ENCODE peak calls at places on chromosomes 6 and 20, in seven cellular contexts. One of them, this sample, is unnamed.
A peak's percentile ranks its signal among the peaks of the same experiment; 100 is the strongest.

GRCh38 chr20:37911838-37912273 is 8.9 kb downstream of the VSTM2L start:
- DNase-seq in PC-9: no peak
- DNase-seq in ovary: no peak
- DNase-seq in cardiac muscle cell: peak; percentile 64
- DNase-seq in adrenal gland: no peak
- DNase-seq in caudate nucleus: no peak
- DNase-seq in OCI-LY7: no peak
- DNase-seq in this sample: no peak

GRCh38 chr6:92124126-92124525 is 1295.2 kb downstream of the EPHA7 start:
- DNase-seq in adrenal gland: no peak
- DNase-seq in PC-9: no peak
- DNase-seq in OCI-LY7: no peak
- DNase-seq in caudate nucleus: no peak
- DNase-seq in ovary: no peak
- DNase-seq in cardiac muscle cell: peak; percentile 16
- DNase-seq in this sample: peak; percentile 55

GRCh38 chr6:150880336-150880735 is 14.8 kb downstream of the MTHFD1L start:
- DNase-seq in adrenal gland: no peak
- DNase-seq in OCI-LY7: no peak
- DNase-seq in ovary: no peak
- DNase-seq in cardiac muscle cell: no peak
- DNase-seq in PC-9: no peak
- DNase-seq in caudate nucleus: no peak
- DNase-seq in this sample: no peak

GRCh38 chr20:38631155-38632022 is 29.8 kb downstream of the ARHGAP40 start:
- DNase-seq in caudate nucleus: no peak
- DNase-seq in PC-9: peak; percentile 28
- DNase-seq in adrenal gland: no peak
- DNase-seq in cardiac muscle cell: peak; percentile 41
- DNase-seq in OCI-LY7: no peak
- DNase-seq in ovary: no peak
- DNase-seq in this sample: no peak

GRCh38 chr6:150987371-150987828 is 121.9 kb downstream of the MTHFD1L start:
- DNase-seq in PC-9: no peak
- DNase-seq in OCI-LY7: no peak
- DNase-seq in cardiac muscle cell: no peak
- DNase-seq in ovary: no peak
- DNase-seq in adrenal gland: no peak
- DNase-seq in caudate nucleus: no peak
- DNase-seq in this sample: no peak

GRCh38 chr6:38187285-38187684 is 367.8 kb downstream of the ZFAND3 start:
- DNase-seq in caudate nucleus: no peak
- DNase-seq in adrenal gland: no peak
- DNase-seq in ovary: no peak
- DNase-seq in PC-9: no peak
- DNase-seq in cardiac muscle cell: no peak
- DNase-seq in OCI-LY7: no peak
- DNase-seq in this sample: no peak

GRCh38 chr6:11538799-11539468 is 1.4 kb downstream of the TMEM170B start:
- DNase-seq in adrenal gland: no peak
- DNase-seq in cardiac muscle cell: no peak
- DNase-seq in caudate nucleus: no peak
- DNase-seq in ovary: no peak
- DNase-seq in OCI-LY7: peak; percentile 11
- DNase-seq in PC-9: no peak
- DNase-seq in this sample: no peak

GRCh38 chr6:132673376-132674094 is 14.6 kb upstream of the TAAR1 start:
- DNase-seq in cardiac muscle cell: peak; percentile 47
- DNase-seq in caudate nucleus: no peak
- DNase-seq in OCI-LY7: no peak
- DNase-seq in ovary: no peak
- DNase-seq in adrenal gland: no peak
- DNase-seq in PC-9: no peak
- DNase-seq in this sample: no peak

GRCh38 chr20:62503414-62504178 is 27.8 kb upstream of the GATA5 start:
- DNase-seq in PC-9: no peak
- DNase-seq in ovary: no peak
- DNase-seq in cardiac muscle cell: no peak
- DNase-seq in caudate nucleus: no peak
- DNase-seq in OCI-LY7: no peak
- DNase-seq in adrenal gland: no peak
- DNase-seq in this sample: no peak

GRCh38 chr20:39394461-39394860 is 432.3 kb downstream of the DHX35 start:
- DNase-seq in OCI-LY7: no peak
- DNase-seq in cardiac muscle cell: no peak
- DNase-seq in ovary: no peak
- DNase-seq in PC-9: no peak
- DNase-seq in caudate nucleus: no peak
- DNase-seq in adrenal gland: no peak
- DNase-seq in this sample: no peak

GRCh38 chr6:106197441-106197840 is 111.3 kb downstream of the PRDM1 start:
- DNase-seq in PC-9: no peak
- DNase-seq in cardiac muscle cell: no peak
- DNase-seq in OCI-LY7: peak; percentile 4
- DNase-seq in caudate nucleus: no peak
- DNase-seq in adrenal gland: no peak
- DNase-seq in ovary: no peak
- DNase-seq in this sample: no peak

GRCh38 chr20:62805711-62806382 is 1.2 kb downstream of the OGFR start:
- DNase-seq in ovary: peak; percentile 46
- DNase-seq in PC-9: no peak
- DNase-seq in cardiac muscle cell: no peak
- DNase-seq in caudate nucleus: no peak
- DNase-seq in adrenal gland: no peak
- DNase-seq in OCI-LY7: no peak
- DNase-seq in this sample: no peak

GRCh38 chr6:13229205-13230085 is 98.9 kb downstream of the TBC1D7 start:
- DNase-seq in ovary: no peak
- DNase-seq in adrenal gland: no peak
- DNase-seq in cardiac muscle cell: peak; percentile 36
- DNase-seq in caudate nucleus: no peak
- DNase-seq in PC-9: peak; percentile 49
- DNase-seq in OCI-LY7: peak; percentile 63
- DNase-seq in this sample: peak; percentile 35

GRCh38 chr6:34030831-34031566 is 114.9 kb downstream of the GRM4 start:
- DNase-seq in adrenal gland: no peak
- DNase-seq in cardiac muscle cell: no peak
- DNase-seq in PC-9: no peak
- DNase-seq in ovary: no peak
- DNase-seq in OCI-LY7: peak; percentile 83
- DNase-seq in caudate nucleus: no peak
- DNase-seq in this sample: no peak

GRCh38 chr6:8642854-8643253 is 207.5 kb upstream of the SLC35B3 start:
- DNase-seq in caudate nucleus: no peak
- DNase-seq in ovary: no peak
- DNase-seq in PC-9: no peak
- DNase-seq in adrenal gland: no peak
- DNase-seq in OCI-LY7: no peak
- DNase-seq in cardiac muscle cell: no peak
- DNase-seq in this sample: no peak

GRCh38 chr20:57202309-57202708 is 64.1 kb downstream of the BMP7 start:
- DNase-seq in cardiac muscle cell: no peak
- DNase-seq in adrenal gland: no peak
- DNase-seq in caudate nucleus: no peak
- DNase-seq in PC-9: no peak
- DNase-seq in ovary: no peak
- DNase-seq in OCI-LY7: no peak
- DNase-seq in this sample: no peak

GRCh38 chr20:58810116-58810878 is 40.4 kb downstream of the GNAS-AS1 start:
- DNase-seq in cardiac muscle cell: peak; percentile 11
- DNase-seq in OCI-LY7: no peak
- DNase-seq in caudate nucleus: no peak
- DNase-seq in adrenal gland: no peak
- DNase-seq in PC-9: no peak
- DNase-seq in ovary: no peak
- DNase-seq in this sample: no peak

GRCh38 chr20:46129955-46130481 is 11.9 kb downstream of the CD40 start:
- DNase-seq in PC-9: no peak
- DNase-seq in OCI-LY7: no peak
- DNase-seq in cardiac muscle cell: peak; percentile 4
- DNase-seq in adrenal gland: no peak
- DNase-seq in caudate nucleus: no peak
- DNase-seq in ovary: no peak
- DNase-seq in this sample: no peak

GRCh38 chr6:101830501-101831031 is 437.1 kb downstream of the GRIK2 start:
- DNase-seq in ovary: no peak
- DNase-seq in adrenal gland: no peak
- DNase-seq in caudate nucleus: no peak
- DNase-seq in OCI-LY7: no peak
- DNase-seq in PC-9: no peak
- DNase-seq in cardiac muscle cell: peak; percentile 20
- DNase-seq in this sample: no peak

GRCh38 chr6:131250121-131250520 is 114.9 kb downstream of the AKAP7 start:
- DNase-seq in ovary: peak; percentile 36
- DNase-seq in cardiac muscle cell: peak; percentile 81
- DNase-seq in caudate nucleus: peak; percentile 17
- DNase-seq in OCI-LY7: peak; percentile 50
- DNase-seq in adrenal gland: peak; percentile 69
- DNase-seq in PC-9: no peak
- DNase-seq in this sample: no peak

GRCh38 chr20:63314015-63314471 is 21.1 kb downstream of the COL20A1 start:
- DNase-seq in ovary: no peak
- DNase-seq in caudate nucleus: peak; percentile 25
- DNase-seq in PC-9: no peak
- DNase-seq in adrenal gland: no peak
- DNase-seq in OCI-LY7: no peak
- DNase-seq in cardiac muscle cell: no peak
- DNase-seq in this sample: no peak

GRCh38 chr20:15900443-15900842 is 672.8 kb downstream of the KIF16B start:
- DNase-seq in OCI-LY7: no peak
- DNase-seq in adrenal gland: no peak
- DNase-seq in PC-9: no peak
- DNase-seq in cardiac muscle cell: no peak
- DNase-seq in caudate nucleus: no peak
- DNase-seq in ovary: no peak
- DNase-seq in this sample: no peak

GRCh38 chr20:21315138-21315537 is 12.0 kb downstream of the XRN2 start:
- DNase-seq in adrenal gland: peak; percentile 39
- DNase-seq in ovary: no peak
- DNase-seq in cardiac muscle cell: peak; percentile 90
- DNase-seq in OCI-LY7: peak; percentile 19
- DNase-seq in caudate nucleus: no peak
- DNase-seq in PC-9: no peak
- DNase-seq in this sample: peak; percentile 53

GRCh38 chr6:163589401-163589800 is 174.9 kb downstream of the QKI start:
- DNase-seq in adrenal gland: no peak
- DNase-seq in caudate nucleus: no peak
- DNase-seq in PC-9: no peak
- DNase-seq in cardiac muscle cell: peak; percentile 34
- DNase-seq in OCI-LY7: no peak
- DNase-seq in ovary: no peak
- DNase-seq in this sample: no peak

GRCh38 chr6:28710466-28711191 is 184.9 kb downstream of the GPX5 start:
- DNase-seq in adrenal gland: no peak
- DNase-seq in PC-9: peak; percentile 52
- DNase-seq in cardiac muscle cell: peak; percentile 52
- DNase-seq in OCI-LY7: peak; percentile 5
- DNase-seq in caudate nucleus: no peak
- DNase-seq in ovary: no peak
- DNase-seq in this sample: no peak

GRCh38 chr6:84764332-84765049 is at the start of gene TBX18:
- DNase-seq in PC-9: no peak
- DNase-seq in adrenal gland: peak; percentile 47
- DNase-seq in OCI-LY7: no peak
- DNase-seq in cardiac muscle cell: peak; percentile 100
- DNase-seq in ovary: peak; percentile 92
- DNase-seq in caudate nucleus: no peak
- DNase-seq in this sample: peak; percentile 92

GRCh38 chr20:52943185-52943841 is 28.8 kb upstream of the TSHZ2 start:
- DNase-seq in adrenal gland: no peak
- DNase-seq in OCI-LY7: no peak
- DNase-seq in caudate nucleus: no peak
- DNase-seq in cardiac muscle cell: peak; percentile 84
- DNase-seq in PC-9: no peak
- DNase-seq in ovary: no peak
- DNase-seq in this sample: peak; percentile 85

GRCh38 chr6:163533443-163533842 is 118.9 kb downstream of the QKI start:
- DNase-seq in PC-9: peak; percentile 46
- DNase-seq in caudate nucleus: no peak
- DNase-seq in OCI-LY7: no peak
- DNase-seq in ovary: no peak
- DNase-seq in adrenal gland: no peak
- DNase-seq in cardiac muscle cell: peak; percentile 90
- DNase-seq in this sample: peak; percentile 66

GRCh38 chr6:93013054-93013453 is 406.3 kb downstream of the EPHA7 start:
- DNase-seq in OCI-LY7: no peak
- DNase-seq in PC-9: no peak
- DNase-seq in adrenal gland: no peak
- DNase-seq in ovary: no peak
- DNase-seq in caudate nucleus: no peak
- DNase-seq in cardiac muscle cell: no peak
- DNase-seq in this sample: no peak

DNA sequence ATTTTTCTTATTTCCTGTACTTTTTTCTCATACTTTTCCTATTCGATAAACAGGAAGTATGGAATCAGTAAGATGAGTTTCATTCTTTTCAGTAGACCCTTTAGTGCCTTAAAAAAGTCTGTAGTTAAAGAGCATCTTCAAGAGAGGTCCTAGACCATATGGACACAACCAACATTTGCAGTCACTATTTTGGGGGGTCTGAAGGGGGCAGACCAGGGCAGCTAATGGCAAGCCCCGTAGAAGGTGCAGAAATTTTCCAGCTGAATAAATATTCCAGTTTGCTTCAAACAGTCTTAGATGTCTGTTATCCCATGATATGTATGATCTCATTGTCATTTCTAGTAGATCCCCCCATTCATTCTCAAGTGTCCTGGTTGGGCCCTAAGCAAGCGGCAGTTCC is 52.8 kb downstream of the MAP3K5 start:
- DNase-seq in adrenal gland: no peak
- DNase-seq in cardiac muscle cell: no peak
- DNase-seq in caudate nucleus: no peak
- DNase-seq in OCI-LY7: no peak
- DNase-seq in PC-9: no peak
- DNase-seq in ovary: no peak
- DNase-seq in this sample: no peak
- H3K27ac ChIP-seq in adrenal gland: peak overlapping the region; percentile 70
- H3K27ac ChIP-seq in cardiac muscle cell: no peak overlapping the region
- H3K27ac ChIP-seq in caudate nucleus: peak overlapping the region; percentile 75
- H3K27ac ChIP-seq in OCI-LY7: no peak overlapping the region
- H3K27ac ChIP-seq in PC-9: no peak overlapping the region
- H3K27ac ChIP-seq in ovary: no peak overlapping the region
- H3K27ac ChIP-seq in this sample: no peak overlapping the region

GRCh38 chr6:157181649-157182048 is 141.7 kb downstream of the TMEM242 start:
- DNase-seq in caudate nucleus: no peak
- DNase-seq in ovary: no peak
- DNase-seq in OCI-LY7: no peak
- DNase-seq in cardiac muscle cell: no peak
- DNase-seq in PC-9: peak; percentile 82
- DNase-seq in adrenal gland: no peak
- DNase-seq in this sample: peak; percentile 54
- H3K27ac ChIP-seq in caudate nucleus: no peak overlapping the region
- H3K27ac ChIP-seq in ovary: no peak overlapping the region
- H3K27ac ChIP-seq in OCI-LY7: no peak overlapping the region
- H3K27ac ChIP-seq in cardiac muscle cell: peak overlapping the region; percentile 20
- H3K27ac ChIP-seq in PC-9: peak overlapping the region; percentile 64
- H3K27ac ChIP-seq in adrenal gland: no peak overlapping the region
- H3K27ac ChIP-seq in this sample: peak overlapping the region; percentile 56

GRCh38 chr6:52416629-52417151 is 3.5 kb upstream of the EFHC1 start:
- DNase-seq in ovary: no peak
- DNase-seq in adrenal gland: peak; percentile 45
- DNase-seq in PC-9: peak; percentile 67
- DNase-seq in cardiac muscle cell: peak; percentile 70
- DNase-seq in caudate nucleus: no peak
- DNase-seq in OCI-LY7: peak; percentile 80
- DNase-seq in this sample: peak; percentile 57
- H3K27ac ChIP-seq in ovary: no peak overlapping the region
- H3K27ac ChIP-seq in adrenal gland: peak overlapping the region; percentile 0
- H3K27ac ChIP-seq in PC-9: no peak overlapping the region
- H3K27ac ChIP-seq in cardiac muscle cell: peak overlapping the region; percentile 30
- H3K27ac ChIP-seq in caudate nucleus: no peak overlapping the region
- H3K27ac ChIP-seq in OCI-LY7: no peak overlapping the region
- H3K27ac ChIP-seq in this sample: peak overlapping the region; percentile 78

GRCh38 chr6:134249412-134249758 is 68.5 kb downstream of the SGK1 start:
- DNase-seq in adrenal gland: no peak
- DNase-seq in cardiac muscle cell: peak; percentile 17
- DNase-seq in PC-9: no peak
- DNase-seq in OCI-LY7: no peak
- DNase-seq in caudate nucleus: no peak
- DNase-seq in ovary: peak; percentile 35
- DNase-seq in this sample: no peak
- H3K27ac ChIP-seq in adrenal gland: peak overlapping the region; percentile 77
- H3K27ac ChIP-seq in cardiac muscle cell: no peak overlapping the region
- H3K27ac ChIP-seq in PC-9: no peak overlapping the region
- H3K27ac ChIP-seq in OCI-LY7: no peak overlapping the region
- H3K27ac ChIP-seq in caudate nucleus: peak overlapping the region; percentile 69
- H3K27ac ChIP-seq in ovary: peak overlapping the region; percentile 55
- H3K27ac ChIP-seq in this sample: no peak overlapping the region

This sample was measured in RWPE1.